ENCODE peak calls at places on chromosome 12, in five cellular contexts. W, S, L, E and B are unnamed samples.

GRCh38 chr12:106276032-106276728 is 26.4 kb upstream of the TCP11L2 start:
- DNase-seq in W (no peak), S (no peak), L (no peak), E (no peak), B (no peak)

GRCh38 chr12:80877706-80878384 is 59.9 kb downstream of the LIN7A start:
- DNase-seq in W (no peak), S (no peak), L (no peak), E (peak; percentile 49), B (no peak)

GRCh38 chr12:47819902-47820630 is at the start of gene HDAC7:
- DNase-seq in W (peak; percentile 68), S (peak; percentile 91), L (peak; percentile 92), E (peak; percentile 72), B (peak; percentile 91)

GRCh38 chr12:38586652-38587219 is 270.2 kb downstream of the ALG10B start:
- DNase-seq in W (peak; percentile 65), S (no peak), L (no peak), E (no peak), B (no peak)

GRCh38 chr12:62919827-62920226 is 15.1 kb downstream of the PPM1H start:
- DNase-seq in W (peak; percentile 73), S (no peak), L (no peak), E (peak; percentile 63), B (no peak)

GRCh38 chr12:54038760-54039414 is 6.0 kb downstream of the HOXC5 start:
- DNase-seq in W (no peak), S (no peak), L (no peak), E (no peak), B (no peak)

GRCh38 chr12:45670339-45671065 is 59.0 kb upstream of the ARID2 start:
- DNase-seq in W (peak; percentile 53), S (no peak), L (no peak), E (no peak), B (no peak)

GRCh38 chr12:18320036-18320617 is 58.8 kb downstream of the PIK3C2G start:
- DNase-seq in W (peak; percentile 78), S (peak; percentile 61), L (no peak), E (peak; percentile 69), B (no peak)

GRCh38 chr12:48199784-48200198 is 3.3 kb downstream of the OR10AD1 start:
- DNase-seq in W (no peak), S (peak; percentile 70), L (peak; percentile 81), E (peak; percentile 68), B (no peak)

GRCh38 chr12:88519802-88520435 is 60.4 kb downstream of the KITLG start:
- DNase-seq in W (peak; percentile 70), S (no peak), L (no peak), E (peak; percentile 41), B (no peak)

GRCh38 chr12:85923767-85924331 is 49.8 kb downstream of the NTS start:
- DNase-seq in W (peak; percentile 3), S (peak; percentile 20), L (no peak), E (peak; percentile 49), B (no peak)

GRCh38 chr12:117968826-117969659 is at the start of gene KSR2:
- DNase-seq in W (peak; percentile 63), S (peak; percentile 91), L (no peak), E (no peak), B (peak; percentile 92)

GRCh38 chr12:47348206-47348605 is 268.4 kb upstream of the AMIGO2 start:
- DNase-seq in W (no peak), S (no peak), L (no peak), E (no peak), B (no peak)

GRCh38 chr12:7731499-7731898 is 15.7 kb downstream of the CLEC4C start:
- DNase-seq in W (no peak), S (no peak), L (no peak), E (no peak), B (no peak)

GRCh38 chr12:4269279-4269991 is 4.1 kb upstream of the CCND2 start:
- DNase-seq in W (peak; percentile 39), S (peak; percentile 92), L (peak; percentile 91), E (peak; percentile 29), B (peak; percentile 83)

GRCh38 chr12:49019435-49020317 is 1.1 kb upstream of the PRKAG1 start:
- DNase-seq in W (no peak), S (peak; percentile 47), L (peak; percentile 22), E (peak; percentile 23), B (no peak)

GRCh38 chr12:58896278-58896677 is 24.0 kb downstream of the LRIG3 start:
- DNase-seq in W (no peak), S (no peak), L (no peak), E (no peak), B (no peak)

GRCh38 chr12:92144631-92145480 is 790 bp downstream of the BTG1 start:
- DNase-seq in W (peak; percentile 67), S (peak; percentile 50), L (peak; percentile 66), E (peak; percentile 52), B (peak; percentile 70)

GRCh38 chr12:106120578-106121105 is 18.1 kb downstream of the NUAK1 start:
- DNase-seq in W (no peak), S (no peak), L (peak; percentile 60), E (no peak), B (no peak)

GRCh38 chr12:50059440-50060119 is 2.2 kb downstream of the ASIC1 start:
- DNase-seq in W (no peak), S (no peak), L (no peak), E (peak; percentile 39), B (no peak)

GRCh38 chr12:60333461-60333860 is 737.6 kb downstream of the SLC16A7 start:
- DNase-seq in W (no peak), S (no peak), L (no peak), E (peak; percentile 34), B (no peak)

GRCh38 chr12:5085896-5086295 is 42.2 kb downstream of the KCNA5 start:
- DNase-seq in W (peak; percentile 86), S (no peak), L (no peak), E (peak; percentile 97), B (no peak)

GRCh38 chr12:92735131-92735721 is 32.4 kb downstream of the PLEKHG7 start:
- DNase-seq in W (peak; percentile 65), S (peak; percentile 38), L (peak; percentile 19), E (peak; percentile 92), B (no peak)

GRCh38 chr12:6827982-6828670 is at the start of gene P3H3:
- DNase-seq in W (no peak), S (peak; percentile 60), L (peak; percentile 69), E (peak; percentile 47), B (no peak)

GRCh38 chr12:108677381-108677780 is 43.7 kb upstream of the SELPLG start:
- DNase-seq in W (no peak), S (no peak), L (no peak), E (no peak), B (no peak)

GRCh38 chr12:71455028-71455737 is 15.6 kb downstream of the LGR5 start:
- DNase-seq in W (no peak), S (no peak), L (no peak), E (no peak), B (no peak)

GRCh38 chr12:106428379-106428778 is 70.8 kb downstream of the POLR3B start:
- DNase-seq in W (no peak), S (no peak), L (peak; percentile 21), E (peak; percentile 52), B (no peak)

GRCh38 chr12:21828779-21829178 is 54.3 kb upstream of the KCNJ8 start:
- DNase-seq in W (no peak), S (no peak), L (peak; percentile 76), E (peak; percentile 62), B (no peak)

GRCh38 chr12:34406228-34406995 is 384.1 kb downstream of the ALG10 start:
- DNase-seq in W (no peak), S (peak; percentile 2), L (peak; percentile 8), E (no peak), B (peak; percentile 14)

GRCh38 chr12:1660304-1661187 is 30.3 kb upstream of the ADIPOR2 start:
- DNase-seq in W (peak; percentile 90), S (peak; percentile 79), L (peak; percentile 65), E (no peak), B (peak; percentile 91)

GRCh38 chr12:1662761-1663439 is 28.0 kb upstream of the ADIPOR2 start:
- DNase-seq in W (no peak), S (peak; percentile 88), L (peak; percentile 27), E (no peak), B (peak; percentile 80)

GRCh38 chr12:1663440-1664132 is 27.3 kb upstream of the ADIPOR2 start:
- DNase-seq in W (no peak), S (no peak), L (no peak), E (no peak), B (no peak)

GRCh38 chr12:1665366-1665765 is 25.5 kb upstream of the ADIPOR2 start:
- DNase-seq in W (no peak), S (no peak), L (no peak), E (no peak), B (no peak)

GRCh38 chr12:1661553-1662335 is 29.1 kb upstream of the ADIPOR2 start:
- DNase-seq in W (peak; percentile 80), S (peak; percentile 96), L (peak; percentile 82), E (peak; percentile 82), B (peak; percentile 97)
- H3K4me1 ChIP-seq in W (peaks cover 22% of the 10 kb centered on the region), S (peaks cover 18% of the 10 kb centered on the region), L (no peaks in the 10 kb centered on the region), E (peaks cover 2% of the 10 kb centered on the region), B (peaks cover 50% of the 10 kb centered on the region)

DNA sequence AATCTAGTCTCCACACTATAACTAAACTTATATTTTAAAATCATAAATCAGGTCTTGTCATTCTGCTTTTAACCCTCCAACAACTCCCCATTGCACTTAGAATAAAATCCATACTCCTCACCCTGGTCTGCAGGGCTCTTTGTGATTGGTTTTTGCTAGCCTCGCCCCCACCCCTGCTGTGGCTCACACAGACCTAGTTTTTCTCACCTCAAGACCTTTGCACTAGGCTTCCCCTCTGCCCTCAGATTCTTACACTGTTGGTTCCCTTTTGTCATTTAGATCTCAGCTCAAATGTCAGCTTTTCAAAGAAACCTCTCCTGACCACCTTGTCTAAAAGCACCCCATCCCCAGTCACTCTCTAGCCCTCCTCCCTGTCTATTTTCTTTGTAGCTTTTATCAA is 10.7 kb upstream of the LHX5 start:
- DNase-seq in W (no peak), S (no peak), L (no peak), E (no peak), B (no peak)
- H3K27me3 ChIP-seq in W (peaks cover 42% of the 10 kb centered on the region), S (peaks cover 95% of the 10 kb centered on the region), L (no peaks in the 10 kb centered on the region), E (peaks cover 25% of the 10 kb centered on the region), B (peaks cover 65% of the 10 kb centered on the region)

DNA sequence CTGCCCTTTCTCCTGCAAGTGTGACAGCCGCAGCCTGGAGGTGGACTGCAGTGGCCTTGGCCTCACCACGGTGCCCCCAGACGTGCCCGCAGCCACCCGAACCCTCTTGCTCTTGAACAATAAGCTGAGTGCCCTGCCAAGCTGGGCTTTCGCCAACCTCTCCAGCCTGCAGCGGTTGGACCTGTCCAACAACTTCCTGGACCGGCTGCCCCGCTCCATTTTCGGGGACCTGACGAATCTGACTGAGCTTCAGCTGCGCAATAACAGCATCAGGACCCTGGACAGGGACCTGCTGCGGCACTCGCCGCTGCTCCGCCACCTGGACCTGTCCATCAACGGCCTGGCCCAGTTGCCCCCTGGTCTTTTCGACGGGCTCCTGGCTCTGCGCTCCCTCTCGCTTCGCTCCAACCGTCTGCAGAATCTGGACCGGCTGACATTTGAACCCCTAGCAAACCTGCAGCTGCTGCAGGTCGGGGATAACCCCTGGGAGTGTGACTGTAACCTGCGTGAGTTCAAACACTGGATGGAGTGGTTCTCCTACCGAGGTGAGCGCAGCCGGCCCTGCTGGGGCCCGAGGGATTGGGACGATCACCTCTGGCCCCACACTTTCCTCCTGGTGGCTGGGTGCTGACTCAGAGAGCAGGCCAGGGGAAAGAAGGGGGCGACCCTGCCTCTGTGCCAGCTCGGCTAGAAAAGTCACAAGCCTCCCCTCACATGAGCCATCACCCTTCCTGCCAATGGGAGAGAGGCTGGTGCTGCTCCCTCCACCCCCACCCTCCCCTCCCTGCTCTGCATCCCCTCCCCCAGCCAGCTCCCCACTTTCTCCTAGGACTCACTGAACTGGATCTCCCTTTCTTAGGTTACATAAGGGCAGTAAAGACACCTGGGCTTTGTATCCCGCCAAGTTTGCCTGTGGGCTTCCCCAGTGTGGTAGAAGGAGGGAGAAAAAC is 10.9 kb downstream of the LRTM2 start:
- DNase-seq in W (peak; percentile 57), S (peak; percentile 93), L (peak; percentile 24), E (peak; percentile 64), B (peak; percentile 83)
- H3K4me1 ChIP-seq in W (no peaks in the 10 kb centered on the region), S (no peaks in the 10 kb centered on the region), L (no peaks in the 10 kb centered on the region), E (no peaks in the 10 kb centered on the region), B (no peaks in the 10 kb centered on the region)

GRCh38 chr12:57220770-57221168 is 4.2 kb downstream of the NXPH4 start:
- DNase-seq in W (no peak), S (no peak), L (no peak), E (no peak), B (no peak)
- H3K27me3 ChIP-seq in W (peaks cover 12% of the 10 kb centered on the region), S (peaks cover 96% of the 10 kb centered on the region), L (peaks cover 27% of the 10 kb centered on the region), E (peaks cover 67% of the 10 kb centered on the region), B (peaks cover 96% of the 10 kb centered on the region)